ENCODE peak calls at places on chromosomes 16 and 17, in six cellular contexts. One of them, this sample, is unnamed.

GRCh38 chr16:17602678-17603077 is 131.9 kb upstream of the XYLT1 start:
- DNase-seq in EL: no peak
- DNase-seq in DMS 273 treated with DMSO at 0.1 percent for 48 hours: no peak
- DNase-seq in mesendoderm: no peak
- DNase-seq in T-helper 2 cell: no peak
- DNase-seq in AG10803: no peak
- DNase-seq in this sample: no peak

GRCh38 chr16:4936991-4937781 is at the start of gene PPL:
- DNase-seq in EL: no peak
- DNase-seq in T-helper 2 cell: no peak
- DNase-seq in AG10803: no peak
- DNase-seq in mesendoderm: peak
- DNase-seq in DMS 273 treated with DMSO at 0.1 percent for 48 hours: no peak
- DNase-seq in this sample: peak

GRCh38 chr16:75836377-75837010 is 110.2 kb upstream of the CPHXL start:
- DNase-seq in mesendoderm: peak
- DNase-seq in DMS 273 treated with DMSO at 0.1 percent for 48 hours: no peak
- DNase-seq in T-helper 2 cell: no peak
- DNase-seq in AG10803: no peak
- DNase-seq in EL: no peak
- DNase-seq in this sample: peak

GRCh38 chr17:37100231-37100630 is 151.5 kb downstream of the AATF start:
- DNase-seq in DMS 273 treated with DMSO at 0.1 percent for 48 hours: no peak
- DNase-seq in mesendoderm: no peak
- DNase-seq in AG10803: peak
- DNase-seq in EL: peak
- DNase-seq in T-helper 2 cell: no peak
- DNase-seq in this sample: no peak

GRCh38 chr16:77679901-77680300 is 42.4 kb upstream of the NUDT7 start:
- DNase-seq in T-helper 2 cell: no peak
- DNase-seq in mesendoderm: no peak
- DNase-seq in DMS 273 treated with DMSO at 0.1 percent for 48 hours: no peak
- DNase-seq in EL: no peak
- DNase-seq in AG10803: peak
- DNase-seq in this sample: no peak

GRCh38 chr17:81494984-81495383 is 17.6 kb downstream of the ACTG1 start:
- DNase-seq in T-helper 2 cell: no peak
- DNase-seq in EL: no peak
- DNase-seq in DMS 273 treated with DMSO at 0.1 percent for 48 hours: peak
- DNase-seq in mesendoderm: no peak
- DNase-seq in AG10803: no peak
- DNase-seq in this sample: peak

GRCh38 chr16:63981639-63982038 is 1140.2 kb downstream of the CDH11 start:
- DNase-seq in EL: no peak
- DNase-seq in T-helper 2 cell: no peak
- DNase-seq in DMS 273 treated with DMSO at 0.1 percent for 48 hours: no peak
- DNase-seq in mesendoderm: no peak
- DNase-seq in AG10803: no peak
- DNase-seq in this sample: no peak

GRCh38 chr17:62816282-62816839 is 8.2 kb upstream of the MARCHF10 start:
- DNase-seq in DMS 273 treated with DMSO at 0.1 percent for 48 hours: no peak
- DNase-seq in mesendoderm: no peak
- DNase-seq in EL: no peak
- DNase-seq in AG10803: peak
- DNase-seq in T-helper 2 cell: no peak
- DNase-seq in this sample: peak

GRCh38 chr17:33328129-33328528 is 35.0 kb upstream of the ASIC2 start:
- DNase-seq in EL: no peak
- DNase-seq in DMS 273 treated with DMSO at 0.1 percent for 48 hours: no peak
- DNase-seq in AG10803: no peak
- DNase-seq in mesendoderm: peak
- DNase-seq in T-helper 2 cell: no peak
- DNase-seq in this sample: peak

GRCh38 chr16:75789237-75789636 is 62.9 kb upstream of the CPHXL start:
- DNase-seq in T-helper 2 cell: no peak
- DNase-seq in mesendoderm: peak
- DNase-seq in DMS 273 treated with DMSO at 0.1 percent for 48 hours: no peak
- DNase-seq in EL: peak
- DNase-seq in AG10803: peak
- DNase-seq in this sample: no peak

GRCh38 chr16:4488486-4488967 is 12.3 kb downstream of the HMOX2 start:
- DNase-seq in mesendoderm: no peak
- DNase-seq in T-helper 2 cell: no peak
- DNase-seq in EL: peak
- DNase-seq in AG10803: peak
- DNase-seq in DMS 273 treated with DMSO at 0.1 percent for 48 hours: no peak
- DNase-seq in this sample: no peak

GRCh38 chr17:75034236-75034908 is 12.4 kb downstream of the ATP5PD start:
- DNase-seq in AG10803: peak
- DNase-seq in mesendoderm: peak
- DNase-seq in EL: peak
- DNase-seq in T-helper 2 cell: peak
- DNase-seq in DMS 273 treated with DMSO at 0.1 percent for 48 hours: peak
- DNase-seq in this sample: peak

GRCh38 chr17:7712111-7712771 is 5.3 kb upstream of the DNAH2 start:
- DNase-seq in AG10803: no peak
- DNase-seq in EL: no peak
- DNase-seq in T-helper 2 cell: no peak
- DNase-seq in mesendoderm: peak
- DNase-seq in DMS 273 treated with DMSO at 0.1 percent for 48 hours: no peak
- DNase-seq in this sample: no peak

GRCh38 chr16:89171216-89172170 is at the start of gene CDH15:
- DNase-seq in T-helper 2 cell: peak
- DNase-seq in DMS 273 treated with DMSO at 0.1 percent for 48 hours: peak
- DNase-seq in mesendoderm: peak
- DNase-seq in AG10803: peak
- DNase-seq in EL: peak
- DNase-seq in this sample: peak

GRCh38 chr17:30340957-30341356 is 7.1 kb upstream of the TMIGD1 start:
- DNase-seq in AG10803: no peak
- DNase-seq in DMS 273 treated with DMSO at 0.1 percent for 48 hours: no peak
- DNase-seq in mesendoderm: peak
- DNase-seq in T-helper 2 cell: no peak
- DNase-seq in EL: no peak
- DNase-seq in this sample: peak

GRCh38 chr16:46903255-46903905 is 19.2 kb downstream of the GPT2 start:
- DNase-seq in T-helper 2 cell: no peak
- DNase-seq in EL: no peak
- DNase-seq in DMS 273 treated with DMSO at 0.1 percent for 48 hours: no peak
- DNase-seq in AG10803: no peak
- DNase-seq in mesendoderm: no peak
- DNase-seq in this sample: no peak

GRCh38 chr16:1019234-1019933 is 37.8 kb downstream of the SOX8 start:
- DNase-seq in EL: peak
- DNase-seq in AG10803: peak
- DNase-seq in mesendoderm: no peak
- DNase-seq in T-helper 2 cell: no peak
- DNase-seq in DMS 273 treated with DMSO at 0.1 percent for 48 hours: no peak
- DNase-seq in this sample: no peak

This sample was measured in endodermal cell.